ENCODE peak calls at places on chromosome 22, in eight cellular contexts. B is breast epithelium, N is NCI-H1105, Z is fibroblast of pulmonary artery, Y is nucleus accumbens, E is SK-N-DZ, X is HFFc6, T is NAMALWA. F is an unnamed sample.

GRCh38 chr22:21579474-21579851 is 11.9 kb downstream of the UBE2L3 start:
- DNase-seq in Z (no peak), N (no peak), B (no peak), T (no peak), E (no peak), Y (no peak), X (no peak), F (no peak)

GRCh38 chr22:22429374-22430108 is 79.0 kb downstream of the ZNF280B start:
- DNase-seq in T (no peak), E (no peak), B (no peak), Y (no peak), N (no peak), X (no peak), Z (peak; percentile 7), F (no peak)

GRCh38 chr22:37442537-37442936 is 15.3 kb upstream of the ELFN2 start:
- DNase-seq in T (peak; percentile 51), Y (no peak), B (no peak), E (no peak), N (no peak), X (peak; percentile 28), Z (peak; percentile 61), F (no peak)

GRCh38 chr22:41946360-41947180 is at the start of gene CENPM:
- DNase-seq in Y (peak; percentile 94), Z (peak; percentile 92), B (peak; percentile 96), N (peak; percentile 95), E (peak; percentile 98), T (peak; percentile 95), X (peak; percentile 90), F (peak; percentile 94)

GRCh38 chr22:39409630-39410029 is 10.1 kb downstream of the TAB1 start:
- DNase-seq in Z (no peak), X (no peak), N (no peak), B (no peak), E (no peak), Y (no peak), T (no peak), F (no peak)

GRCh38 chr22:44385781-44386180 is 73.0 kb upstream of the SHISAL1 start:
- DNase-seq in B (no peak), T (no peak), Z (no peak), E (no peak), N (no peak), Y (no peak), X (no peak), F (no peak)

GRCh38 chr22:24706050-24706449 is 68.5 kb downstream of the PIWIL3 start:
- DNase-seq in B (no peak), X (no peak), E (no peak), N (no peak), Z (peak; percentile 29), Y (no peak), T (no peak), F (no peak)

GRCh38 chr22:17787159-17788022 is 13.1 kb upstream of the BID start:
- DNase-seq in X (no peak), T (no peak), B (no peak), Y (peak; percentile 28), N (no peak), E (no peak), Z (no peak), F (no peak)

GRCh38 chr22:49948958-49949913 is 11.3 kb upstream of the PIM3 start:
- DNase-seq in T (no peak), Z (no peak), X (no peak), E (no peak), Y (no peak), N (no peak), B (peak; percentile 91), F (no peak)

F was measured in NCI-H2081.